ENCODE peak calls at places on chromosomes 3 and 15, in eight cellular contexts. W, I, U, C, V, J, B and G are unnamed samples.

GRCh38 chr3:61805510-61806080 is 244.2 kb downstream of the PTPRG start:
- DNase-seq in W (no peak), I (no peak), U (no peak), V (no peak), J (no peak), B (no peak), C (no peak), G (no peak)

GRCh38 chr3:143811602-143812001 is 36.7 kb downstream of the SLC9A9 start:
- DNase-seq in C (no peak), I (peak; percentile 26), B (no peak), W (no peak), U (no peak), V (no peak), J (no peak), G (no peak)

GRCh38 chr15:55319537-55320325 is 709 bp downstream of the PIGB start:
- DNase-seq in J (no peak), I (peak; percentile 21), B (no peak), U (no peak), V (peak; percentile 51), W (no peak), C (peak; percentile 48), G (no peak)

GRCh38 chr3:175304437-175304836 is 445.3 kb downstream of the NAALADL2 start:
- DNase-seq in I (no peak), W (no peak), V (no peak), U (no peak), J (peak; percentile 42), B (no peak), C (no peak), G (no peak)

GRCh38 chr3:27289769-27290413 is 79.3 kb downstream of the NEK10 start:
- DNase-seq in B (no peak), I (no peak), W (no peak), C (no peak), V (no peak), J (no peak), U (no peak), G (no peak)

GRCh38 chr3:40719660-40720287 is 195.0 kb downstream of the ZNF621 start:
- DNase-seq in V (peak; percentile 25), I (no peak), C (no peak), J (peak; percentile 25), W (peak; percentile 43), B (no peak), U (peak; percentile 16), G (no peak)

GRCh38 chr15:99153026-99153535 is 48.2 kb downstream of the SYNM start:
- DNase-seq in U (no peak), V (no peak), J (no peak), W (no peak), I (no peak), B (no peak), C (no peak), G (no peak)

GRCh38 chr15:28182731-28183130 is 83.6 kb upstream of the OCA2 start:
- DNase-seq in W (no peak), U (no peak), V (no peak), J (no peak), I (no peak), C (no peak), B (no peak), G (no peak)

GRCh38 chr3:190120161-190121060 is at the start of gene P3H2:
- DNase-seq in W (peak; percentile 79), U (peak; percentile 64), J (peak; percentile 73), V (peak; percentile 80), I (peak; percentile 84), B (no peak), C (peak; percentile 84), G (no peak)

GRCh38 chr3:5019411-5020261 is 40.4 kb downstream of the BHLHE40 start:
- DNase-seq in V (peak; percentile 56), U (no peak), C (peak; percentile 38), B (no peak), W (no peak), J (no peak), I (peak; percentile 47), G (peak; percentile 83)

GRCh38 chr15:81296218-81296617 is 27.7 kb downstream of the STARD5 start:
- DNase-seq in U (no peak), V (no peak), I (peak; percentile 7), C (no peak), B (no peak), W (no peak), J (no peak), G (no peak)

GRCh38 chr3:113242091-113242581 is 30.8 kb downstream of the BOC start:
- DNase-seq in B (no peak), C (no peak), I (no peak), U (no peak), V (no peak), J (no peak), W (no peak), G (no peak)

GRCh38 chr3:175075269-175075668 is 216.1 kb downstream of the NAALADL2 start:
- DNase-seq in I (no peak), J (no peak), V (no peak), W (no peak), B (no peak), C (no peak), U (no peak), G (no peak)

GRCh38 chr15:39944711-39945110 is 10.8 kb downstream of the EIF2AK4 start:
- DNase-seq in C (no peak), J (no peak), I (no peak), V (no peak), U (no peak), B (no peak), W (no peak), G (no peak)

GRCh38 chr3:8768364-8769087 is 887 bp downstream of the OXTR start:
- DNase-seq in B (no peak), W (no peak), J (no peak), I (no peak), V (no peak), C (no peak), U (no peak), G (no peak)

GRCh38 chr3:6262035-6262434 is 598.9 kb upstream of the GRM7 start:
- DNase-seq in V (no peak), B (no peak), U (no peak), J (no peak), C (no peak), W (no peak), I (no peak), G (no peak)

GRCh38 chr3:129304553-129305222 is 26.0 kb downstream of the HMCES start:
- DNase-seq in U (no peak), B (no peak), J (no peak), I (no peak), W (no peak), C (no peak), V (no peak), G (no peak)

GRCh38 chr3:44905501-44906159 is 31.2 kb downstream of the TGM4 start:
- DNase-seq in I (no peak), U (no peak), C (no peak), V (no peak), B (no peak), W (no peak), J (no peak), G (no peak)

GRCh38 chr3:146382386-146382785 is 87.0 kb downstream of the PLSCR2 start:
- DNase-seq in V (peak; percentile 60), U (peak; percentile 19), C (no peak), W (no peak), I (peak; percentile 41), B (peak; percentile 15), J (no peak), G (no peak)

GRCh38 chr3:186590580-186591296 is 20.2 kb downstream of the DNAJB11 start:
- DNase-seq in J (no peak), U (no peak), I (no peak), V (no peak), C (no peak), W (no peak), B (no peak), G (no peak)

GRCh38 chr15:31256385-31257265 is 70.0 kb upstream of the KLF13 start:
- DNase-seq in I (peak; percentile 20), B (no peak), V (no peak), J (no peak), W (no peak), U (no peak), C (no peak), G (no peak)

GRCh38 chr15:65532738-65533051 is 2.4 kb downstream of the HACD3 start:
- DNase-seq in B (no peak), V (no peak), C (no peak), I (no peak), W (no peak), J (no peak), U (no peak), G (no peak)

GRCh38 chr15:69603369-69604049 is 150.9 kb downstream of the RPLP1 start:
- DNase-seq in U (no peak), V (no peak), I (no peak), J (no peak), C (no peak), W (no peak), B (no peak), G (no peak)

GRCh38 chr15:86553116-86553515 is 473.4 kb downstream of the AGBL1 start:
- DNase-seq in C (no peak), V (no peak), I (no peak), W (no peak), J (no peak), B (no peak), U (no peak), G (no peak)
- H3K9me3 ChIP-seq in C (no peaks in the 10 kb centered on the region), V (no peaks in the 10 kb centered on the region), I (no peaks in the 10 kb centered on the region), W (no peaks in the 10 kb centered on the region), J (no peaks in the 10 kb centered on the region), B (no peaks in the 10 kb centered on the region), U (peaks cover 18% of the 10 kb centered on the region), G (no peaks in the 10 kb centered on the region)

GRCh38 chr3:99817437-99818240 is at the start of gene CMSS1:
- DNase-seq in C (peak; percentile 95), V (peak; percentile 96), U (peak; percentile 83), J (peak; percentile 97), B (peak; percentile 86), W (peak; percentile 87), I (peak; percentile 96), G (peak; percentile 94)
- TF ChIP-seq CTCF in C (no peak), V (peak; percentile 11), U (no peak), J (peak; percentile 30), B (no peak), W (peak; percentile 4), I (peak; percentile 40), G (no peak)

DNA sequence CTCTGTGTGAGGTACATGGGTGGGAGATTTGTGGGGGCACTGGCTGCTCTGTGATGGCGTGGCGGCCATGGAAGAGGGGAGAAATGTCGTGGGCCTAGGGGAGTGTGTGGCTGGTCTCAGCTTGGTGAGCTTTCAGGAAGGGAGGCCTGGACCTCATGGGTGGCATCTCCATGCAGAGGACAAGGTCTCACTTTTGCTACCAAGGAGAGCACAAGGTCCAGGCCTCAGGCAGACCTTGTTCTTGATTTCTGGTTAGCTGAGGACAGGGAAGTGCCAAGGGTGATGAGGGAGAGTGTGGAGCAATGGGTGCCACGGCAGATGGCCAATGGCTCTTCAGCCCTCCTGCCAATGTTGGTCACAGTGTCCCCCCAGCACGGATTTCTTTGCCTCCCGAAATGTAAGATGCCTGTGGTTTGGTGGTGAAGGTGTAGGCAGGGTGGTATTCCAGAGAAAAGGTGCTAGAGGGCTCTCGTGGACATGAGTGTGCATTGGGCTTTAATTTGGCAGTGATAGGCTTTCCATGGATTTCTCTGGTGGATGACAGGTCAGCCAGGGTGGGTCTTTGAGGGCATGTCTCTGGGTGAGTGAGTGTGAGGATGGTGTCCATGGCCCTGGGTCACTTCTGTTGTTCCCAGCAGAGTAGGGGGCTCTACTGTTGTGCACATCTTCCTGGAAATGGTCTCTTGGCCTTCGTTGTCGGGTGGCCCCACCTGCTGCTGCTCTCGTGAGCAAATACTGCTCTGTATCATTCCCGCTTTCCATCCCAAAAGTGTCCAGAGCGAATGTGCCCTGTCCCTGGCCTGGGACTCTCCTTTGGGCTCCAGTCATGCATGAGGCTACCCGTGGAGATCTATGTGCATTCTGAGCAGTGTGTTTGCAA is 108.0 kb downstream of the SNRPN start:
- DNase-seq in J (no peak), W (no peak), U (no peak), B (no peak), I (no peak), V (no peak), C (no peak), G (peak; percentile 1)
- H3K9me3 ChIP-seq in J (peaks cover 29% of the 10 kb centered on the region), W (peaks cover 100% of the 10 kb centered on the region), U (peaks cover 81% of the 10 kb centered on the region), B (peaks cover 64% of the 10 kb centered on the region), I (peaks cover 82% of the 10 kb centered on the region), V (peaks cover 100% of the 10 kb centered on the region), C (peaks cover 100% of the 10 kb centered on the region), G (peaks cover 100% of the 10 kb centered on the region)

GRCh38 chr15:76058714-76059319 is 968 bp upstream of the TMEM266 start:
- DNase-seq in I (no peak), J (peak; percentile 21), U (no peak), V (peak; percentile 14), C (no peak), B (no peak), W (no peak), G (no peak)
- TF ChIP-seq CTCF in I (no peak), J (peak; percentile 31), U (peak; percentile 29), V (no peak), C (no peak), B (peak; percentile 74), W (no peak), G (no peak)